ENCODE peak calls at places on chromosomes 11 and 22, in nine cellular contexts. N is heart right ventricle, L is esophagus muscularis mucosa, Z is right atrium auricular region, Y is neural progenitor cell, B is cardiac fibroblast, A is LNCaP clone FGC, K is brain microvascular endothelial cell, M is endodermal cell. W is an unnamed sample.

GRCh38 chr22:27620367-27621154 is 181.0 kb downstream of the MN1 start:
- DNase-seq in N (no peak), L (no peak), Z (no peak), Y (no peak), B (no peak), A (no peak), K (no peak), M (no peak), W (no peak)

GRCh38 chr22:44665115-44665514 is 36.9 kb upstream of the PRR5 start:
- DNase-seq in N (no peak), L (no peak), Z (no peak), Y (peak; percentile 23), B (no peak), A (no peak), K (no peak), M (peak; percentile 49), W (no peak)

GRCh38 chr11:33452806-33453205 is 195.6 kb downstream of the HIPK3 start:
- DNase-seq in N (no peak), L (peak; percentile 60), Z (no peak), Y (no peak), B (peak; percentile 87), A (no peak), K (peak; percentile 89), M (no peak), W (peak; percentile 81)

GRCh38 chr11:57131080-57131790 is 50.5 kb upstream of the LRRC55 start:
- DNase-seq in N (peak; percentile 20), L (peak; percentile 55), Z (no peak), Y (peak; percentile 82), B (peak; percentile 35), A (peak; percentile 8), K (peak; percentile 14), M (peak; percentile 93), W (no peak)

GRCh38 chr22:20802452-20802851 is 28.5 kb downstream of the SERPIND1 start:
- DNase-seq in N (no peak), L (no peak), Z (no peak), Y (no peak), B (no peak), A (no peak), K (no peak), M (no peak), W (no peak)

GRCh38 chr11:94132152-94132558 is 3.5 kb downstream of the PANX1 start:
- DNase-seq in N (no peak), L (no peak), Z (peak; percentile 80), Y (no peak), B (peak; percentile 85), A (no peak), K (peak; percentile 83), M (peak; percentile 34), W (peak; percentile 61)

GRCh38 chr11:65316979-65317786 is 2.5 kb downstream of the CDC42EP2 start:
- DNase-seq in N (peak; percentile 76), L (peak; percentile 95), Z (peak; percentile 81), Y (peak; percentile 69), B (peak; percentile 97), A (no peak), K (no peak), M (peak; percentile 79), W (no peak)

GRCh38 chr11:57800444-57801184 is 39.0 kb downstream of the CTNND1 start:
- DNase-seq in N (no peak), L (no peak), Z (no peak), Y (peak; percentile 83), B (peak; percentile 85), A (peak; percentile 99), K (peak; percentile 47), M (peak; percentile 76), W (peak; percentile 45)

GRCh38 chr11:68099057-68099456 is 22.1 kb downstream of the CHKA start:
- DNase-seq in N (no peak), L (no peak), Z (no peak), Y (no peak), B (no peak), A (no peak), K (no peak), M (no peak), W (no peak)

GRCh38 chr11:68096962-68097361 is 24.2 kb downstream of the CHKA start:
- DNase-seq in N (no peak), L (no peak), Z (no peak), Y (no peak), B (no peak), A (no peak), K (no peak), M (no peak), W (no peak)

DNA sequence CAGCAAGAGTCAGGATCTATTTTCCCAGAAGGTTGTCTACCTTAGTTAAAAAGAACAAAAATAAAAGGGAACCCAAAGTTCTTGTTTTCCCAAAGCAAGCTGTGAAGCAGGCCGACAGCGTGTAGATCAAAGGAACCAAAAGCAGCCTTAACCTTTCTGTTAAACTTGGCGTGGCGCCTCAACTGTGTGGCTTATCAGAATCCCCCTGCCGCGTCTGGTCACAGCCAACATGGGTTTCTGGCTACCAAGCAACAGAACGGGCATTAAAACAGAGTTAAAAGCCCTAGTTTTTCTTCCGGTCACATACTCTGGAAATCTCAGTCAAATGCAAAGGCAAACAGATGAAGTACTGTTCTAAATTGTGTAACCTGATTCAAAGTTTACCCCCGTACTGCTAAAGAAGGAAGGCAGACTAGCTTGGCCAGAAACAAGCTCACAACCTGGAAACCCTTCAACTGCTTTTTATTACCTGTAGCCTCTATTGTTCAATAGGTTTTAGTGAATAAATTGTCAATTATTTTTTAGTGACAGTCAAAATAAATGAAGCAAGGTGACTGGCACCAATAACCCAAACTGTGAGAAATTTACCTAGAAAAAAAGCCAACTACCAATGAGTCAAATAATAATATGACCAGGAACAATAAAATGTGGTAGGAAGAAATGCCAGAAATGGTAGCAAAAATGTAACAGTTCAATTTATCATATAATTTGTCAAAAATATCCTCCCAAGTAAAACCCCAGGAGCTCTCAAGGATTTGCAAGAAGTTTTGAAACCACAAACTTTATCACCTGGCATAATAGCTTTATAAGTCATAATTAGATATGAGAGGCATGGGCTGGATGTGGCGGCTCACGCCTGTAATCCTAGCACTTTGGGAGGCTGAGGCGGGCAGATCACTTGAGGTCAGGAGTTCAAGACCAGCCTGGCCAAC is 21.4 kb downstream of the CHKA start:
- DNase-seq in N (peak; percentile 31), L (no peak), Z (no peak), Y (no peak), B (no peak), A (peak; percentile 46), K (no peak), M (peak; percentile 59), W (peak; percentile 84)
- TF ChIP-seq CTCF in N (no peak), L (no peak), Z (no peak), Y (no peak), B (no peak), A (no peak), K (no peak), M (no peak), W (no peak)

DNA sequence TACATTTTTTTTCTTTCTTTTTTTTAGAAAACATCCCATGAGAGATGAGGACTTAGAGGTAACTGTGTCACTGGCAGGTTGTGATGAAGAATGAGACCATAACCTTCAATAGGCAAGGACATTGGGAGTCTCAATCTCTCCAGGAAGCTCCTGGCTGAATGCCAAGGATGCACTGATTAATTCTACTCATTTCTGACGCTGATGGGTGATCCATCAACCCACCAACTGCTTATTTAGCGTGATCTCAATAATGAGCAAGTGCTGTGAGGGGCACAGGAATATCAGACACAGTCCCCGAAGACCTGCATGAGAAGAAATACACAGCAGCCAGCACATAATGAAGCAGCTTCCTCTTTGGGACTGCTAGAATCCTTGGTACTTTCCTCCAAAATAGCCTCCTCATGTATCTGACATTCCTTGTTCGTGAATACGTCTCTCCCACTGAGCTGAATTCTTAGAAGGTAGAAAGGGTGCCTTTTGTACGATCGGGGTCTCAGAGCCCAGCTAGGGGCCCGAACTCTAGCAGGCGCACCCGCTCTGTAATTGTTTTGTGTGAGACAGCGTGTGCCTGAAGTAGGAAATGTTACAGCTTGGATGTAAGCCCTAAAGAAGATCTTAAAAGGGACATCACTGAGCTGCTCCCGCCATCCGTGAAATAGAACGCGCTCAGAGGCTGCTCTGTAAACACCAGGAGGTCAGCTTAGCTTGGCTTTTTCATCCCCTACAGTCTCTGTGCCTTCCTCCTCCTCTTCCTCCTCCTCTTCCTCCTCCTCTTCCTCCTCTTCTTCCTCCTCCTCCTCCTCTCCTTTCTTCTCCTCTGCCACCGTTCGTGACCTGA is 7.2 kb downstream of the CLMP start:
- DNase-seq in N (no peak), L (no peak), Z (no peak), Y (peak; percentile 47), B (peak; percentile 62), A (no peak), K (peak; percentile 11), M (no peak), W (no peak)
- H3K4me3 ChIP-seq in N (no peak overlapping the region), L (peak overlapping the region; percentile 51), Z (no peak overlapping the region), Y (peak overlapping the region; percentile 36), B (peak overlapping the region; percentile 32), A (no peak overlapping the region), K (peak overlapping the region; percentile 43), M (no peak overlapping the region), W (peak overlapping the region; percentile 32)

GRCh38 chr11:134596404-134596803 is 184.4 kb upstream of the B3GAT1 start:
- DNase-seq in N (no peak), L (no peak), Z (peak; percentile 44), Y (no peak), B (no peak), A (no peak), K (no peak), M (peak; percentile 8), W (no peak)

GRCh38 chr11:134587345-134587744 is 175.3 kb upstream of the B3GAT1 start:
- DNase-seq in N (no peak), L (peak; percentile 26), Z (peak; percentile 52), Y (no peak), B (no peak), A (no peak), K (no peak), M (no peak), W (no peak)

GRCh38 chr11:134589155-134589554 is 177.1 kb upstream of the B3GAT1 start:
- DNase-seq in N (no peak), L (peak; percentile 88), Z (no peak), Y (no peak), B (no peak), A (no peak), K (no peak), M (no peak), W (no peak)

GRCh38 chr11:134597452-134597851 is 185.4 kb upstream of the B3GAT1 start:
- DNase-seq in N (no peak), L (no peak), Z (peak; percentile 43), Y (no peak), B (no peak), A (no peak), K (no peak), M (peak; percentile 23), W (no peak)

DNA sequence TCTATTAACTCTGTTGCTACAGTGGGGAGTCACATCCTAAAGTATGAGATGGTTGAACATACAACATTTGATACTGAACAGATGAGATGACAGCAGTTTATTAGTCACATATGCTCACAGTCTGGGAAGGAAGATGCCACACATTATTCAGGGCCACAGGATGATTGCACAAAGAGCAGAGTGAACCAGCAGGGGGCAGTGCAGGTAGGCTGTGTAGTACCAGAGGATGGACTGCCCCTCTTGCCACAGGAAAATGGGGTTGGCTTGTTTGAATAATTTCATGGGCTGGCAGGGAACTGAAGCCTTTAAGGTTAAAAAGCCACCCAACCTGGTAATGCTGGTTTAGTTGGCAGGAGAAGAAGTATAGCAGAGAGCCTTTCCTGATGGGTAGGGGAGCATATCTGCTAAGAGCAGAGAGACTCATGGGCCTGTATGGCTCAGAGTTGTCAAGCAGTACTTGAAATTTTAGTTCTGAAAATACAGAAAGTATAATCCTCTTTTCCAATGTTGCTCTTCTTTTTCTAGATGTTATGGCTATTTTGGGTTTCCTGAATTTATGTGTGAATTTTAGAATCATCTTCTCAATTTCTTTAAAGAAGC is 180.4 kb upstream of the B3GAT1 start:
- DNase-seq in N (no peak), L (peak; percentile 45), Z (no peak), Y (peak; percentile 86), B (no peak), A (peak; percentile 52), K (peak; percentile 37), M (peak; percentile 93), W (no peak)
- TF ChIP-seq CTCF in N (peak; percentile 32), L (no peak), Z (no peak), Y (peak; percentile 93), B (no peak), A (peak; percentile 96), K (peak; percentile 16), M (peak; percentile 91), W (no peak)

DNA sequence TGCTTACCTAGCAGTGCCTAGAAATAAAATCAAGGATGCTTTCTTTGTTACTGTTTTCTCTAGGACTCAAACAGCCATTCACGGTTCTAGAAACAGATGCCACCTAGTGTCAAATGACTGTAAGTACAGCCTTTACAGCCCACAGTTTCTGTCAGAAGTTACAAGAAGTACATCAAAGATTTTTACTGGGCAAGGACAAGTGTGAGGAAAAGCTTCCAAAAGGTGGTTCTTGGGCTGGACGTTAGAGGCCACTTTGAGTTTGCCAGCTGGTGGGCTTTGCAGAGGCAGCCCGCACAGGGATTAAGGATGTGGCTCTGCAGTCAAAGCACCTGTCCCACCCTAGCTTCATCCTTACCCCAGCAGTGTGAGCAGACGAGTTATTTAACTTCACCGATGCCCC is 6.9 kb downstream of the KMT5B start:
- DNase-seq in N (no peak), L (no peak), Z (no peak), Y (peak; percentile 74), B (peak; percentile 79), A (peak; percentile 48), K (peak; percentile 35), M (peak; percentile 65), W (peak; percentile 49)
- H3K4me3 ChIP-seq in N (no peak overlapping the region), L (no peak overlapping the region), Z (no peak overlapping the region), Y (no peak overlapping the region), B (no peak overlapping the region), A (no peak overlapping the region), K (no peak overlapping the region), M (no peak overlapping the region), W (no peak overlapping the region)